ENCODE peak calls at places on chromosomes 3 and 15, in six cellular contexts. R is A549, W is endodermal cell, L is tibial nerve, V is Caco-2, H is fibroblast of lung. Q is an unnamed sample.

GRCh38 chr3:132554437-132554836 is 42.6 kb upstream of the ACKR4 start:
- DNase-seq in R (peak), W (no peak), L (no peak), V (no peak), H (peak), Q (no peak)

GRCh38 chr3:145739926-145740325 is 421.1 kb downstream of the PLOD2 start:
- DNase-seq in R (no peak), W (no peak), L (no peak), V (no peak), H (peak), Q (no peak)

GRCh38 chr3:50654196-50654595 is 20.5 kb upstream of the DOCK3 start:
- DNase-seq in R (no peak), W (no peak), L (no peak), V (no peak), H (no peak), Q (no peak)

GRCh38 chr15:40217166-40217785 is 21.6 kb upstream of the PAK6 start:
- DNase-seq in R (peak), W (peak), L (no peak), V (peak), H (peak), Q (peak)

GRCh38 chr3:138296639-138297038 is 33.0 kb downstream of the NME9 start:
- DNase-seq in R (no peak), W (no peak), L (no peak), V (no peak), H (no peak), Q (no peak)

GRCh38 chr3:190790185-190790584 is 72.3 kb downstream of the GMNC start:
- DNase-seq in R (no peak), W (no peak), L (no peak), V (no peak), H (no peak), Q (no peak)

GRCh38 chr15:44598892-44599291 is 61.9 kb downstream of the EIF3J start:
- DNase-seq in R (no peak), W (no peak), L (no peak), V (no peak), H (peak), Q (peak)

GRCh38 chr3:130661116-130661515 is 85.5 kb downstream of the PIK3R4 start:
- DNase-seq in R (no peak), W (no peak), L (no peak), V (no peak), H (peak), Q (no peak)

GRCh38 chr3:125219261-125219701 is 6.7 kb upstream of the SLC12A8 start:
- DNase-seq in R (no peak), W (peak), L (no peak), V (peak), H (no peak), Q (no peak)

GRCh38 chr3:171791695-171792082 is 18.6 kb downstream of the PLD1 start:
- DNase-seq in R (no peak), W (no peak), L (no peak), V (no peak), H (peak), Q (no peak)

GRCh38 chr15:50758712-50759205 is 6.7 kb downstream of the SPPL2A start:
- DNase-seq in R (no peak), W (no peak), L (no peak), V (no peak), H (no peak), Q (no peak)

GRCh38 chr3:186783070-186783730 is at the start of gene EIF4A2:
- DNase-seq in R (peak), W (peak), L (peak), V (peak), H (peak), Q (peak)

GRCh38 chr15:64443747-64444621 is 16.4 kb upstream of the ZNF609 start:
- DNase-seq in R (peak), W (no peak), L (no peak), V (no peak), H (peak), Q (peak)

GRCh38 chr3:146550743-146551510 is 6.5 kb upstream of the PLSCR1 start:
- DNase-seq in R (peak), W (no peak), L (no peak), V (no peak), H (peak), Q (peak)

DNA sequence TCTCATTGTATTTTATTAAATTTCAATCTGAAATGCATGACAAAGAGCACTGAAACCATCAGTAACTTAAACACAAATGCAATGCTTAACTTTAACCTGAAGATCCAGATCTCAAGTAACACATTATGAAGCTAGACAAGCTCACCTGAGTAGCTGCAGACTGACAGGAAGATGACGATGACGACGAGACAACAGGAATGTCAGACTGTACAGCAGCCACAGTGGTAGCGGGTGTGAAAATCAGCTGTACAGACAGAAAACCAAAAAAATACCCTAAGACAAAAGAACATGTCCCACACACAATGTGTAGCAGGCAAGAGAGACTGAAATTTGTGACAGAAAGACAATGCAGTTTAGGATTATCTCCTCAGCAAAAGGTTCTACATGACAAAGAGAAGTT is 36.3 kb downstream of the PHC3 start:
- DNase-seq in R (no peak), W (no peak), L (no peak), V (no peak), H (no peak), Q (no peak)
- TF ChIP-seq CTCF in R (no peak), W (no peak), L (no peak), V (no peak), H (no peak), Q (no peak)

GRCh38 chr15:33022629-33023028 is 171.9 kb downstream of the FMN1 start:
- DNase-seq in R (no peak), W (peak), L (no peak), V (no peak), H (peak), Q (no peak)
- H3K4me3 ChIP-seq in R (no peak), W (no peak), L (no peak), V (no peak), H (no peak), Q (no peak)

DNA sequence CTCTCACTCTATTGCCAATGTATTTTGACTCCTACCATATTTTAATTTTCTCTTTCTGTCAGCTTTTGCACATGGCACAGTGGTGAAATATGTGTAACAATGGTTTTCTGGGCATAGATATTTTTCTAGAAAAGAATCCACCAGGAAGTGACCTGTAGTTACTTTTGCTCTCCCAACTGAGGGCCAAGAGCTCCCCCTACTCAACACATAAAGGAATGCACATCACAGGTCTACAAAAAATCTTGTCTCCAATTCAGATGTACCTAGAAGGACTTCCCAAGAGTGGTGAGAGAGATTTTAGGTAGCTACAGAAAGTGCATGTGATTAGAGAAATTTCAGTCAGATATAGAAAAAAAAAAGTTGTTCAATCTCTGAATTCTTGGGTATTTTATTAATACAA is 15.6 kb downstream of the CPA3 start:
- DNase-seq in R (peak), W (peak), L (no peak), V (no peak), H (peak), Q (no peak)
- TF ChIP-seq CTCF in R (peak), W (peak), L (no peak), V (peak), H (no peak), Q (no peak)

GRCh38 chr3:22373182-22373581 is 622.2 kb upstream of the ZNF385D start:
- DNase-seq in R (no peak), W (no peak), L (no peak), V (no peak), H (no peak), Q (no peak)
- H3K4me3 ChIP-seq in R (no peak), W (no peak), L (no peak), V (no peak), H (no peak), Q (no peak)

GRCh38 chr15:79322945-79323344 is 12.0 kb downstream of the TMED3 start:
- DNase-seq in R (no peak), W (no peak), L (no peak), V (no peak), H (no peak), Q (no peak)
- TF ChIP-seq CTCF in R (no peak), W (no peak), L (no peak), V (no peak), H (no peak), Q (no peak)

GRCh38 chr3:36220189-36220588 is 160.1 kb upstream of the STAC start:
- DNase-seq in R (no peak), W (no peak), L (no peak), V (no peak), H (no peak), Q (no peak)

GRCh38 chr3:36219398-36219797 is 160.9 kb upstream of the STAC start:
- DNase-seq in R (no peak), W (no peak), L (no peak), V (no peak), H (peak), Q (peak)

GRCh38 chr3:36221975-36222374 is 158.3 kb upstream of the STAC start:
- DNase-seq in R (no peak), W (no peak), L (no peak), V (no peak), H (no peak), Q (no peak)
- H3K4me3 ChIP-seq in R (no peak), W (no peak), L (no peak), V (no peak), H (no peak), Q (no peak)

DNA sequence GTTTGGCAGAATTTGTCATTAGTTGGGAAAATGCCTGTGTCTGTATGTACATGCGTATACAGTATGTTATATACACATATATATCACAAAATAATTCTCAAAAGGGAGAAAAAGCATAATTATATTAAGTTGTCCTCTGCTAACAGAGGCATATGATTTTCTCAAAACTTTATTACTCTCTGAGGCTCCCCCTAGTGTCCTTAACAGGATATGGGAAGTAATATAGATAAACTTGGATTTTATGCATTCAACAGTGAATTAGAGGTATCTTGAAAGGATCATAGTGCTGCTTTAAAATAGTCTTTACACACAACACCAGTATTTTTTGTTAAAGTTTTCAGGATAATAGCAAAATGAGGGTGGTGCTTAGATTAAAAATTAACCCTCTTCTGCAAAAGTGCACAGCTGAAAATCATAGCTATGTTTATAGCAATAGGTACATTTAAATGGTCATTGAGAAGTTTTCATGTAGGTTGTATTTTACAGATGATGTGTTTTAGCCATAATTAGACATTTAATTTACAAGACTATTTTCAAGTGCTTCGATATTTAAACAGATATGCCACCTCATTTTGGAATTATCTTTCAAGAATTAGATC is 454.0 kb upstream of the ROBO2 start:
- DNase-seq in R (peak), W (no peak), L (no peak), V (no peak), H (peak), Q (no peak)
- TF ChIP-seq CTCF in R (peak), W (peak), L (peak), V (peak), H (peak), Q (peak)

GRCh38 chr3:126269360-126269759 is 87.8 kb downstream of the KLF15 start:
- DNase-seq in R (peak), W (no peak), L (no peak), V (no peak), H (no peak), Q (no peak)

GRCh38 chr3:126267169-126267975 is 87.0 kb upstream of the ALDH1L1 start:
- DNase-seq in R (peak), W (peak), L (peak), V (peak), H (peak), Q (peak)

GRCh38 chr3:126266850-126267168 is 86.4 kb upstream of the ALDH1L1 start:
- DNase-seq in R (no peak), W (no peak), L (no peak), V (no peak), H (peak), Q (no peak)

GRCh38 chr3:126268866-126269265 is 88.3 kb downstream of the KLF15 start:
- DNase-seq in R (no peak), W (no peak), L (no peak), V (no peak), H (no peak), Q (no peak)

GRCh38 chr3:126267976-126268615 is 87.7 kb upstream of the ALDH1L1 start:
- DNase-seq in R (no peak), W (no peak), L (no peak), V (no peak), H (no peak), Q (no peak)
- H3K4me3 ChIP-seq in R (peak), W (peak), L (no peak), V (peak), H (peak), Q (peak)

Q was measured in AG04449.